ENCODE peak calls at places on chromosomes 4 and X, in four cellular contexts. N, D, C and S are unnamed samples. For H3K4me1 and H3K9me3, the result is how much of the 10 kb centered on the place peaks cover.

GRCh38 chr4:26130173-26130572 is 190.6 kb upstream of the RBPJ start:
- DNase-seq in N (no peak), D (no peak), C (no peak), S (no peak)

GRCh38 chr4:2860391-2861348 is 17.0 kb downstream of the ADD1 start:
- DNase-seq in N (peak), D (no peak), C (no peak), S (no peak)

GRCh38 chrX:120244735-120245498 is 5.7 kb upstream of the ZBTB33 start:
- DNase-seq in N (peak), D (peak), C (peak), S (peak)

GRCh38 chrX:10198254-10198653 is 41.5 kb downstream of the CLCN4 start:
- DNase-seq in N (no peak), D (no peak), C (no peak), S (no peak)

GRCh38 chr4:101114936-101115372 is 232.4 kb downstream of the PPP3CA start:
- DNase-seq in N (no peak), D (no peak), C (peak), S (no peak)

GRCh38 chrX:22247169-22247568 is 25.5 kb upstream of the CBLL2 start:
- DNase-seq in N (no peak), D (no peak), C (peak), S (no peak)

GRCh38 chrX:45258741-45259402 is 58.2 kb upstream of the DIPK2B start:
- DNase-seq in N (no peak), D (no peak), C (no peak), S (no peak)

GRCh38 chrX:107713205-107714195 is 62.1 kb downstream of the TSC22D3 start:
- DNase-seq in N (no peak), D (no peak), C (no peak), S (peak)

GRCh38 chr4:126939401-126939800 is 693.4 kb upstream of the INTU start:
- DNase-seq in N (no peak), D (no peak), C (peak), S (no peak)

GRCh38 chr4:78864405-78865024 is 74.7 kb downstream of the PAQR3 start:
- DNase-seq in N (no peak), D (no peak), C (peak), S (no peak)

GRCh38 chr4:107913283-107913899 is 18.0 kb upstream of the CYP2U1 start:
- DNase-seq in N (no peak), D (peak), C (peak), S (no peak)

DNA sequence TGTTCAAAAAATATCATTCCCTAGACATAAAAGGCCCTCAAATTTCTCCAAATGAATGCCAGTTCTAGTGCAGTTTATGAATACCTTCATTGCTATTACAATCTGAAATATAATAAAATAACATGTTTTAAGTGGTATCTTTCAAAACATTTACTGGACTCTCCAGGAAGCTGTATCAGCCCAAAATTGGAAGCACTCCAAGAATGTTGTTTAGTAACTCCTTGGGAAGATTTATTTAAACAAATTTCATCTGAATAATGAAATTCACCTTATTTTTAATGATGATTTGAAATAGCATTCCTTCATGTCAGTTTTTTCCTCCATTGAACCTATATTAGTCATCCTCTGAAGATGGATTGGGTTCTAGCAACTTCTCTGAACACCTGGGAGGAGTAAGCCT is 217.2 kb upstream of the PCDH18 start:
- DNase-seq in N (no peak), D (no peak), C (no peak), S (no peak)
- H3K4me1 ChIP-seq in N (under half), D (under half), C (under half), S (under half)

GRCh38 chrX:26925088-26925487 is 538.1 kb downstream of the PPP4R3C start:
- DNase-seq in N (no peak), D (no peak), C (no peak), S (no peak)
- H3K4me3 ChIP-seq in N (no peak), D (no peak), C (no peak), S (no peak)

GRCh38 chr4:8216443-8217245 is 17.6 kb downstream of the SH3TC1 start:
- DNase-seq in N (no peak), D (no peak), C (no peak), S (no peak)
- H3K9me3 ChIP-seq in N (under half), D (under half), C (under half), S (under half)

DNA sequence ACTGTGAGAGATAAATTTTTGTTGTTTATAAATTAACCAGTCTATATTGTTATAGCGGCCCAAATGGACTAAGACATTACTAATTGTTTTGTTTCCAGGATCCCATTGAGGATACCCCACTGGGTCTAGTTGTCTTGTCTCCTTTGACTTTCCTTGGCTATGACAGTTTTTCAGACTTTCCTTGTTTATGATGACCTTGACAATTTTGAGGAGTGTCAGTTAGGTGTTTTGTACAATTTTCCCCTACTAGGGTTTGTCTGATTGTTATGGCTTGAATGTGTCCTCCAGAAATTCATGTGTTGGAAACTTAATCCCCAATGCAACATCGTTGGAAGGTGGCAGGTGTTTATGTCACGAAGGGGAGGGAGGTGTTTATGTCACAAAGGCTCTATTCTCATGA is 89.6 kb upstream of the PITX2 start:
- DNase-seq in N (no peak), D (no peak), C (no peak), S (no peak)
- H3K4me1 ChIP-seq in N (under half), D (under half), C (under half), S (under half)